ENCODE peak calls at places on chromosomes 1 and 21, in ten cellular contexts. E is aorta; S is neuronal stem cell; R is SJSA1; Q is ovary; U is adrenal gland; L is suprapubic skin; J is pancreas; N is effector memory CD4-positive, alpha-beta T cell; F is NT2/D1. I is an unnamed sample. For H3K4me1 and H3K9me3, the result is how much of the 10 kb centered on the place peaks cover.

GRCh38 chr1:193539731-193540459 is 353.5 kb upstream of the B3GALT2 start:
- DNase-seq in E (no peak), S (no peak), R (no peak), Q (no peak), U (no peak), L (no peak), J (no peak), N (no peak), F (no peak), I (no peak)

GRCh38 chr21:33901421-33902288 is 13.9 kb downstream of the ATP5PO start:
- DNase-seq in E (no peak), S (no peak), R (peak), Q (no peak), U (no peak), L (no peak), J (no peak), N (no peak), F (peak), I (peak)

GRCh38 chr1:210496063-210496462 is 167.4 kb downstream of the HHAT start:
- DNase-seq in E (peak), S (no peak), R (no peak), Q (no peak), U (no peak), L (no peak), J (no peak), N (no peak), F (no peak), I (no peak)

GRCh38 chr21:46216132-46216747 is 12.3 kb downstream of the LSS start:
- DNase-seq in E (no peak), S (no peak), R (no peak), Q (no peak), U (peak), L (peak), J (peak), N (no peak), F (no peak), I (no peak)

GRCh38 chr1:92980732-92981647 is 19.7 kb upstream of the DIPK1A start:
- DNase-seq in E (no peak), S (no peak), R (no peak), Q (no peak), U (no peak), L (no peak), J (no peak), N (peak), F (no peak), I (no peak)

GRCh38 chr1:66397192-66397591 is 136.8 kb upstream of the SGIP1 start:
- DNase-seq in E (no peak), S (no peak), R (no peak), Q (no peak), U (no peak), L (no peak), J (no peak), N (no peak), F (no peak), I (no peak)

GRCh38 chr1:101219919-101220695 is 16.7 kb upstream of the S1PR1 start:
- DNase-seq in E (no peak), S (no peak), R (peak), Q (no peak), U (no peak), L (no peak), J (no peak), N (no peak), F (no peak), I (no peak)

GRCh38 chr21:16534408-16535099 is 804.8 kb downstream of the USP25 start:
- DNase-seq in E (peak), S (no peak), R (peak), Q (peak), U (peak), L (peak), J (peak), N (no peak), F (no peak), I (peak)

GRCh38 chr1:150429805-150430204 is 57.4 kb upstream of the TARS2 start:
- DNase-seq in E (no peak), S (no peak), R (no peak), Q (no peak), U (no peak), L (no peak), J (no peak), N (no peak), F (no peak), I (no peak)

GRCh38 chr1:63317007-63317813 is 5.2 kb upstream of the FOXD3 start:
- DNase-seq in E (peak), S (peak), R (peak), Q (no peak), U (peak), L (no peak), J (peak), N (no peak), F (peak), I (peak)

GRCh38 chr1:93585059-93585966 is 96.3 kb downstream of the BCAR3 start:
- DNase-seq in E (peak), S (no peak), R (no peak), Q (peak), U (peak), L (peak), J (peak), N (no peak), F (no peak), I (no peak)

GRCh38 chr1:78607334-78607927 is 12.8 kb upstream of the IFI44L start:
- DNase-seq in E (no peak), S (no peak), R (no peak), Q (no peak), U (no peak), L (no peak), J (no peak), N (no peak), F (no peak), I (no peak)

GRCh38 chr21:32463367-32463766 is 50.9 kb downstream of the EVA1C start:
- DNase-seq in E (peak), S (no peak), R (peak), Q (no peak), U (no peak), L (no peak), J (no peak), N (no peak), F (no peak), I (no peak)

GRCh38 chr1:227131193-227131592 is 187.1 kb downstream of the CDC42BPA start:
- DNase-seq in E (no peak), S (no peak), R (no peak), Q (no peak), U (no peak), L (no peak), J (no peak), N (no peak), F (no peak), I (no peak)

DNA sequence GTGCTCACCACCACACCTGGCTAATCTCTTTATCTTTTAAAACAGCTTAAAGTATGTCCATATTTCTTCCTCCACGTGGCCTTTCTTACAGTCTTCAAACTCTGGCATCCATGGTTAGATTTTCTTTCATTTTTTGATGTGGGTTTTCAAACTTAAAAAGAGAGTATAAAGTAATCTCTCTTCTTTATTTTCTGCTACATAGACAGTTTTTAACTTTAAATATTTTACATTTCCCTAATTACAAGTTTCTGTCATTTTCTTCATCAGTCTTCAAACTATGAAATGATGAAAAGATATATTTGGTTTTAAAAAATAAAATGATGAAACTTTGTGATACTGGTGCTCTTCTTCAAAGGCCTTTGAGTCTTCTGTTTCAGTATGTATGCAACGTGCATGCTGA is 143.5 kb upstream of the ESRRG start:
- DNase-seq in E (no peak), S (no peak), R (no peak), Q (no peak), U (no peak), L (no peak), J (no peak), N (no peak), F (no peak), I (no peak)
- H3K4me3 ChIP-seq in E (no peak), S (no peak), R (no peak), Q (no peak), U (no peak), L (no peak), J (no peak), N (no peak), F (no peak), I (no peak)

GRCh38 chr1:173648880-173649605 is 13.9 kb downstream of the TEX50 start:
- DNase-seq in E (no peak), S (no peak), R (no peak), Q (no peak), U (no peak), L (no peak), J (no peak), N (no peak), F (no peak), I (no peak)
- H3K4me1 ChIP-seq in E (under half), S (under half), R (under half), Q (under half), U (under half), L (under half), J (under half), N (under half), F (under half), I (under half)

GRCh38 chr1:246978785-246979184 is 29.1 kb downstream of the ZNF695 start:
- DNase-seq in E (no peak), S (no peak), R (no peak), Q (no peak), U (no peak), L (no peak), J (no peak), N (no peak), F (no peak), I (no peak)
- H3K9me3 ChIP-seq in E (under half), S (under half), R (under half), Q (under half), U (under half), L (under half), J (under half), N (under half), F (half or more), I (under half)

DNA sequence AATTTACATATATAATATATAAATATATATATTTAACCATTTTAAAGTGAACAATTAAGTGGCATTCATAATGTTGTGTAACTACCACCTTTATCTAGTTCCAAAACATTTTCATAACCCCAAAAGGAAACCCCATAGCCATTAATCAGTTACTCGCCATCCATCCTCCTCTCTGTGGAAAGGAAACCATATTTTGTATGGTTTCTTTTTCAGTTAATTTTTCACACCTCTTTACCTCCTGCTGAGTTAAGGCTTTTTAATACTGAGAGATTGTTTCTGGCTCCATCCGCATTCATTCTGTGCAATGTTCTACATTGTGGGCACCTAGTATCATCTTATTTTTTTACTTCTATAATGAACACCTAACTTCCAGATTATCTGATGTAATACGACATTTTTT is 512.1 kb downstream of the LMO4 start:
- DNase-seq in E (no peak), S (no peak), R (no peak), Q (no peak), U (no peak), L (no peak), J (no peak), N (no peak), F (no peak), I (no peak)
- H3K4me3 ChIP-seq in E (no peak), S (no peak), R (no peak), Q (no peak), U (no peak), L (no peak), J (no peak), N (no peak), F (no peak), I (no peak)

DNA sequence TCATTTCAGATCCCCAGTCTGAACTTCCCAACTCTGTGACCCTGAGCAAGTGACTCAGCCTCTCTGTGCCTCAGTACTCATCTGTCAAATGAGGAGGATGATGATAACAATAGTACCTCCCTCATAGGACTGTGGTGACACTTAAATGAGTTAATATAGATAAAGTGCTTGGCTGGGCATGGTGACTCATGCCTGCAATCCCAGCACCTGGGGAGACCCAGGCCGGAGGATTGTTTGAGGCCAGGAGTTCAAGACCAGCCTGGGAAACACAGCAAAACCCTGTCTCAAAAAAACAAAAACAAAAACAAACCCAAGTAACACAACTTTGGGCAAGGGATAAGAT is 4.8 kb upstream of the ECE1 start:
- DNase-seq in E (no peak), S (no peak), R (no peak), Q (no peak), U (peak), L (no peak), J (no peak), N (peak), F (no peak), I (no peak)
- H3K4me1 ChIP-seq in E (under half), S (under half), R (under half), Q (under half), U (under half), L (half or more), J (under half), N (half or more), F (under half), I (under half)

GRCh38 chr1:25461783-25462182 is 31.1 kb downstream of the MACO1 start:
- DNase-seq in E (no peak), S (no peak), R (no peak), Q (no peak), U (no peak), L (no peak), J (no peak), N (no peak), F (no peak), I (no peak)
- H3K9me3 ChIP-seq in E (under half), S (under half), R (under half), Q (under half), U (under half), L (under half), J (under half), N (under half), F (under half), I (under half)